ENCODE peak calls at places on chromosomes 13 and 19, in five cellular contexts. One of them, this sample, is unnamed.

GRCh38 chr13:26037302-26037701 is 14.5 kb downstream of the SHISA2 start:
- DNase-seq in HepG2: no peak
- DNase-seq in K562: peak
- DNase-seq in SK-N-SH: no peak
- DNase-seq in GM12878: no peak
- DNase-seq in this sample: peak

GRCh38 chr19:14114854-14115253 is 2.7 kb downstream of the PRKACA start:
- DNase-seq in HepG2: no peak
- DNase-seq in K562: peak
- DNase-seq in SK-N-SH: peak
- DNase-seq in GM12878: no peak
- DNase-seq in this sample: peak

GRCh38 chr19:47493378-47494210 is 9.6 kb upstream of the KPTN start:
- DNase-seq in HepG2: no peak
- DNase-seq in K562: no peak
- DNase-seq in SK-N-SH: no peak
- DNase-seq in GM12878: no peak
- DNase-seq in this sample: no peak

GRCh38 chr13:22735381-22735995 is 445.3 kb upstream of the SGCG start:
- DNase-seq in HepG2: no peak
- DNase-seq in K562: no peak
- DNase-seq in SK-N-SH: no peak
- DNase-seq in GM12878: no peak
- DNase-seq in this sample: no peak

GRCh38 chr13:27765650-27766049 is 26.6 kb upstream of the GSX1 start:
- DNase-seq in HepG2: no peak
- DNase-seq in K562: peak
- DNase-seq in SK-N-SH: no peak
- DNase-seq in GM12878: no peak
- DNase-seq in this sample: no peak

GRCh38 chr19:49442793-49443365 is 1.6 kb upstream of the SLC17A7 start:
- DNase-seq in HepG2: peak
- DNase-seq in K562: peak
- DNase-seq in SK-N-SH: peak
- DNase-seq in GM12878: no peak
- DNase-seq in this sample: peak

GRCh38 chr19:12779162-12779993 is 4.0 kb upstream of the HOOK2 start:
- DNase-seq in HepG2: peak
- DNase-seq in K562: peak
- DNase-seq in SK-N-SH: peak
- DNase-seq in GM12878: no peak
- DNase-seq in this sample: no peak

GRCh38 chr13:28704282-28704681 is 14.5 kb downstream of the SLC46A3 start:
- DNase-seq in HepG2: no peak
- DNase-seq in K562: no peak
- DNase-seq in SK-N-SH: no peak
- DNase-seq in GM12878: no peak
- DNase-seq in this sample: no peak

GRCh38 chr19:6580313-6580712 is 10.6 kb downstream of the CD70 start:
- DNase-seq in HepG2: no peak
- DNase-seq in K562: peak
- DNase-seq in SK-N-SH: no peak
- DNase-seq in GM12878: no peak
- DNase-seq in this sample: no peak

GRCh38 chr19:15161028-15161984 is 39.5 kb downstream of the NOTCH3 start:
- DNase-seq in HepG2: peak
- DNase-seq in K562: peak
- DNase-seq in SK-N-SH: peak
- DNase-seq in GM12878: no peak
- DNase-seq in this sample: peak

GRCh38 chr13:94298346-94298745 is 181.1 kb downstream of the DCT start:
- DNase-seq in HepG2: no peak
- DNase-seq in K562: no peak
- DNase-seq in SK-N-SH: no peak
- DNase-seq in GM12878: no peak
- DNase-seq in this sample: no peak

GRCh38 chr13:44932850-44933251 is 56.4 kb downstream of the NUFIP1 start:
- DNase-seq in HepG2: no peak
- DNase-seq in K562: no peak
- DNase-seq in SK-N-SH: no peak
- DNase-seq in GM12878: no peak
- DNase-seq in this sample: no peak

GRCh38 chr13:43732726-43733125 is 54.0 kb downstream of the ENOX1 start:
- DNase-seq in HepG2: no peak
- DNase-seq in K562: no peak
- DNase-seq in SK-N-SH: no peak
- DNase-seq in GM12878: no peak
- DNase-seq in this sample: no peak

GRCh38 chr19:17420267-17420924 is 549 bp downstream of the MVB12A start:
- DNase-seq in HepG2: no peak
- DNase-seq in K562: peak
- DNase-seq in SK-N-SH: peak
- DNase-seq in GM12878: no peak
- DNase-seq in this sample: no peak

GRCh38 chr13:76009491-76009890 is 373.4 kb downstream of the LMO7 start:
- DNase-seq in HepG2: no peak
- DNase-seq in K562: no peak
- DNase-seq in SK-N-SH: no peak
- DNase-seq in GM12878: no peak
- DNase-seq in this sample: no peak

GRCh38 chr13:37868691-37869505 is 674 bp downstream of the TRPC4 start:
- DNase-seq in HepG2: no peak
- DNase-seq in K562: no peak
- DNase-seq in SK-N-SH: no peak
- DNase-seq in GM12878: no peak
- DNase-seq in this sample: no peak

GRCh38 chr13:32211788-32212187 is 103.4 kb downstream of the ZAR1L start:
- DNase-seq in HepG2: no peak
- DNase-seq in K562: no peak
- DNase-seq in SK-N-SH: no peak
- DNase-seq in GM12878: no peak
- DNase-seq in this sample: no peak

GRCh38 chr19:8612807-8613171 is 2.3 kb upstream of the ADAMTS10 start:
- DNase-seq in HepG2: no peak
- DNase-seq in K562: no peak
- DNase-seq in SK-N-SH: no peak
- DNase-seq in GM12878: no peak
- DNase-seq in this sample: no peak

GRCh38 chr13:60509601-60510386 is 112.8 kb downstream of the TDRD3 start:
- DNase-seq in HepG2: no peak
- DNase-seq in K562: no peak
- DNase-seq in SK-N-SH: no peak
- DNase-seq in GM12878: no peak
- DNase-seq in this sample: no peak

GRCh38 chr13:99331881-99332293 is 24.7 kb upstream of the GPR183 start:
- DNase-seq in HepG2: no peak
- DNase-seq in K562: no peak
- DNase-seq in SK-N-SH: no peak
- DNase-seq in GM12878: peak
- DNase-seq in this sample: no peak

GRCh38 chr19:33312065-33312464 is 9.7 kb upstream of the CEBPA start:
- DNase-seq in HepG2: no peak
- DNase-seq in K562: no peak
- DNase-seq in SK-N-SH: no peak
- DNase-seq in GM12878: no peak
- DNase-seq in this sample: no peak
- TF ChIP-seq FOXM1 in HepG2: no peak
- TF ChIP-seq FOXM1 in K562: no peak
- TF ChIP-seq FOXM1 in SK-N-SH: no peak
- TF ChIP-seq FOXM1 in GM12878: no peak
- TF ChIP-seq FOXM1 in this sample: no peak

DNA sequence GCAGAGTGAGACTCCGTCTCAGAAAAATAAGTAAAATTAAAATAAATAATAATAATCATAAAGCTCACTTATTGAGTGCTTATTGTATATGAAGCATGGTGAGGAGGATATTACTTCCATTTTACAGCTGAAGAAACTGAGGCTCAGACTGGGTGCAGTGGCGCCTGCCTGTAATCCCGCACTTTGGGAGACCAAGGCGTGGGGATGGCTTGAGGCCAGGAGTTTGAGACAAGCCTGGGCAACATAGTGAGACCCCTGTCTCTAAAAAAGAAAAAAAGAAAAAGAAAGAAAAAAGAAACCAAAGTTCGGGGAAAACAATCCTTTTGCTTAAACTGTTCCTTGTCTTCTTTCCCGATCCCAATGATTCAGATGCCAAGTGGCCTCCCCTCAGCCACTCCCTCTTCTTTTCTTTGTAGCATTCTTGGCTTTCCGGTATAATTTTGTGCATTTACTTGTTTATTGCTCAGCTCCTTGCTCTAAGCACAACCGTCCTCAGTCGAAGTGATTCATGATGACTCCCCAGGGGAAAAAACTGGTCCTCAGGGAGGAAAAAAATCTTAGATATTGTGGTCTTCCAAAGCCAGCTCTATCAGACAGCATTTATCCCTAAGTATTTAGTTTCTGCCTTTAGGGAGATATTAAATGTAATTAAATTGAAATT is 969 bp upstream of the EIF3G start:
- DNase-seq in HepG2: no peak
- DNase-seq in K562: no peak
- DNase-seq in SK-N-SH: no peak
- DNase-seq in GM12878: no peak
- DNase-seq in this sample: no peak
- TF ChIP-seq FOXM1 in HepG2: no peak
- TF ChIP-seq FOXM1 in K562: no peak
- TF ChIP-seq FOXM1 in SK-N-SH: no peak
- TF ChIP-seq FOXM1 in GM12878: no peak
- TF ChIP-seq FOXM1 in this sample: no peak

GRCh38 chr19:10587839-10588150 is 683 bp upstream of the AP1M2 start:
- DNase-seq in HepG2: no peak
- DNase-seq in K562: no peak
- DNase-seq in SK-N-SH: no peak
- DNase-seq in GM12878: no peak
- DNase-seq in this sample: no peak

GRCh38 chr19:10583021-10583776 is 3.9 kb downstream of the AP1M2 start:
- DNase-seq in HepG2: no peak
- DNase-seq in K562: no peak
- DNase-seq in SK-N-SH: no peak
- DNase-seq in GM12878: no peak
- DNase-seq in this sample: no peak

GRCh38 chr19:10586396-10586795 is 716 bp downstream of the AP1M2 start:
- DNase-seq in HepG2: no peak
- DNase-seq in K562: no peak
- DNase-seq in SK-N-SH: no peak
- DNase-seq in GM12878: no peak
- DNase-seq in this sample: no peak

GRCh38 chr19:10593148-10593547 is 6.0 kb upstream of the AP1M2 start:
- DNase-seq in HepG2: no peak
- DNase-seq in K562: no peak
- DNase-seq in SK-N-SH: no peak
- DNase-seq in GM12878: no peak
- DNase-seq in this sample: no peak

DNA sequence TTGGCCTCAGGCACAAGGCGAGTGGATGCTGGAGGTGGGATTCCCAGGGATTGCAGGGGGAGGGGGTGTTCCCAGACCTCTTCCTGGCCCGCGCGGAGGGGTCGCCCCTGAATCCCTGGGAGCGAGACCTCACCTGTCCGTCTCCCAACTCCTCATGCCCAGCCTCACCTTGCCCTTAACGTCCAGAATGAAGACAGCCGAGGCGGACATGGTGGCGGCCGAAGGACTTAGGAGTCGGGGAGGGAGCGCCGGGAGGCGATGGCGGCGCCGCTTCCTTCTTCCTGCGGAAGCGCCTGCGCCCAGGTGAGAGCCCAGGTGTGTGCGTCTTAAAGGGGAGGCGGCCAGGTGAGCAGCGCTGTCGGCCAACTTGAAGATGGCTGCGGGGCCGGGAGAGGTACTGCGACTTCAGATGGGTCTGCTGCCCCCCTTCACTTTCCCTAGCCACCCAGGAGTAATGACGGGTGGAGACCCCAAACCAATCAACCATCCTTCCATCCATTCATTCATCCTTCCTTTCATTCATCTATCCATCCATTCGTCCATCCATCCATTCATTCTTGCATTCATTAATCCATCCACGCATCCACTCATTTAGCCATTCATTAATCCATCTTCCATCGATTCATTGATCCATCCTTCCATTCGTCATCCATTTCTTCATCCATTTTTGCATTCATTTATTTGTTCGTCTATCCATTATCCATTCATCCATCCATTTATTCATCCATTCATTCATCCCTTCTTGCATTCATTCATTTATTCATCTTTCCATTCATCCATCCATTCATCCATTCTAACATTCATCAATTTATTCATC is at the start of gene AP1M2:
- DNase-seq in HepG2: no peak
- DNase-seq in K562: no peak
- DNase-seq in SK-N-SH: no peak
- DNase-seq in GM12878: no peak
- DNase-seq in this sample: no peak
- TF ChIP-seq FOXM1 in HepG2: no peak
- TF ChIP-seq FOXM1 in K562: no peak
- TF ChIP-seq FOXM1 in SK-N-SH: no peak
- TF ChIP-seq FOXM1 in GM12878: no peak
- TF ChIP-seq FOXM1 in this sample: no peak

GRCh38 chr19:44002566-44003460 is at the start of gene ZNF230:
- DNase-seq in HepG2: peak
- DNase-seq in K562: peak
- DNase-seq in SK-N-SH: peak
- DNase-seq in GM12878: peak
- DNase-seq in this sample: peak

GRCh38 chr19:44007473-44007872 is 4.7 kb downstream of the ZNF230 start:
- DNase-seq in HepG2: no peak
- DNase-seq in K562: no peak
- DNase-seq in SK-N-SH: no peak
- DNase-seq in GM12878: no peak
- DNase-seq in this sample: no peak

GRCh38 chr19:44002212-44002565 is 568 bp upstream of the ZNF230 start:
- DNase-seq in HepG2: no peak
- DNase-seq in K562: no peak
- DNase-seq in SK-N-SH: no peak
- DNase-seq in GM12878: no peak
- DNase-seq in this sample: no peak

GRCh38 chr19:44005968-44006367 is 3.2 kb downstream of the ZNF230 start:
- DNase-seq in HepG2: no peak
- DNase-seq in K562: no peak
- DNase-seq in SK-N-SH: no peak
- DNase-seq in GM12878: no peak
- DNase-seq in this sample: no peak

DNA sequence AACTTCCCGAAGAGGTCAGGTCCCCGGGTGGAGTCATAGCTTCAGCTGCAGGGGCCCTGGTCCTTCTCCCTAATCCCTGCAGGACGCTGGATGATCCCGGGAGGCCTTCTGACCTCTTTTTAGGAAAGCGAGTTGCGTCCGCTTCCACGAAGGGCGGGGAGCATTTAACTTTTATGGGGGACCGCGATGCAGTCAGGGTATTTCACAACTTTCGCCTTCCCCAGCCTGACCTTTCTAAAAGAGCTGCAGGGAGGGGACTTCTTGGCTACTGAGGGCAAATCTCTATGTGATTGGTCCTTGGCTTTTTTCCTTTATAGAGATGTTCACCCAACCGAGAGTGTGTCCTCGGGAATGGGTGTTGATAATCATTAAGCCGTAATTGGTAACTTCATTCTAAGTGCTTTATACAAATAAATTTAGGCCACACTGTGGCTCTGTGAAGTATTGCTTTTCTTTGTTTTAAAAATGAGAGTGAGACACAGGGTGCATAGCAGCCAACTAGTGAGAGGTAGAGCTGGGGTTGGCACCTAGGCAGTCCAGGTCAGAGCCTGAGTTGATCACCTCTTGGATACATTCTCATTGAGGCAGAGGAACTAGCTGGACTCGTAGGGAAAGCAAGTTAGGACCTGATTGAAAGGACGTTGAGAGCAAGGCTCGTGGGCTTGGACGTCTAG is 841 bp downstream of the ZNF230 start:
- DNase-seq in HepG2: peak
- DNase-seq in K562: peak
- DNase-seq in SK-N-SH: no peak
- DNase-seq in GM12878: no peak
- DNase-seq in this sample: peak
- TF ChIP-seq FOXM1 in HepG2: no peak
- TF ChIP-seq FOXM1 in K562: no peak
- TF ChIP-seq FOXM1 in SK-N-SH: no peak
- TF ChIP-seq FOXM1 in GM12878: no peak
- TF ChIP-seq FOXM1 in this sample: no peak